ENCODE peak calls at places on chromosomes 2 and 18, in five cellular contexts. One of them, this sample, is unnamed.

GRCh38 chr2:238143239-238143951 is 4.9 kb downstream of the KLHL30 start:
- DNase-seq in stomach: no peak
- DNase-seq in H9: no peak
- DNase-seq in breast epithelium: no peak
- DNase-seq in Peyer's patch: no peak
- DNase-seq in this sample: peak; percentile 29

GRCh38 chr2:161004379-161004778 is 155.8 kb upstream of the TANK start:
- DNase-seq in stomach: no peak
- DNase-seq in H9: no peak
- DNase-seq in breast epithelium: no peak
- DNase-seq in Peyer's patch: no peak
- DNase-seq in this sample: no peak

GRCh38 chr2:96876036-96876810 is 6.3 kb upstream of the SEMA4C start:
- DNase-seq in stomach: no peak
- DNase-seq in H9: peak; percentile 53
- DNase-seq in breast epithelium: no peak
- DNase-seq in Peyer's patch: no peak
- DNase-seq in this sample: no peak

GRCh38 chr2:14756981-14757657 is 124.6 kb downstream of the LRATD1 start:
- DNase-seq in stomach: no peak
- DNase-seq in H9: no peak
- DNase-seq in breast epithelium: no peak
- DNase-seq in Peyer's patch: no peak
- DNase-seq in this sample: no peak

GRCh38 chr2:148022351-148022750 is 1.5 kb downstream of the MBD5 start:
- DNase-seq in stomach: no peak
- DNase-seq in H9: no peak
- DNase-seq in breast epithelium: no peak
- DNase-seq in Peyer's patch: no peak
- DNase-seq in this sample: no peak

GRCh38 chr18:43772907-43773306 is 495.6 kb upstream of the SYT4 start:
- DNase-seq in stomach: no peak
- DNase-seq in H9: no peak
- DNase-seq in breast epithelium: no peak
- DNase-seq in Peyer's patch: no peak
- DNase-seq in this sample: no peak

GRCh38 chr2:88600038-88600465 is 27.2 kb downstream of the EIF2AK3 start:
- DNase-seq in stomach: peak; percentile 35
- DNase-seq in H9: peak; percentile 51
- DNase-seq in breast epithelium: no peak
- DNase-seq in Peyer's patch: peak; percentile 21
- DNase-seq in this sample: peak; percentile 13

GRCh38 chr2:53569957-53570727 is 197.5 kb upstream of the CHAC2 start:
- DNase-seq in stomach: no peak
- DNase-seq in H9: no peak
- DNase-seq in breast epithelium: no peak
- DNase-seq in Peyer's patch: no peak
- DNase-seq in this sample: no peak

GRCh38 chr2:215598376-215598975 is 162.6 kb upstream of the FN1 start:
- DNase-seq in stomach: no peak
- DNase-seq in H9: no peak
- DNase-seq in breast epithelium: no peak
- DNase-seq in Peyer's patch: no peak
- DNase-seq in this sample: no peak

GRCh38 chr2:190505696-190506095 is 28.8 kb downstream of the NEMP2 start:
- DNase-seq in stomach: no peak
- DNase-seq in H9: no peak
- DNase-seq in breast epithelium: no peak
- DNase-seq in Peyer's patch: no peak
- DNase-seq in this sample: no peak

GRCh38 chr2:238260879-238261278 is 21.0 kb upstream of the HES6 start:
- DNase-seq in stomach: no peak
- DNase-seq in H9: no peak
- DNase-seq in breast epithelium: no peak
- DNase-seq in Peyer's patch: no peak
- DNase-seq in this sample: no peak

GRCh38 chr18:40179647-40180175 is 1775.3 kb upstream of the PIK3C3 start:
- DNase-seq in stomach: no peak
- DNase-seq in H9: no peak
- DNase-seq in breast epithelium: no peak
- DNase-seq in Peyer's patch: no peak
- DNase-seq in this sample: no peak

GRCh38 chr2:174336403-174337336 is 1.9 kb downstream of the SP9 start:
- DNase-seq in stomach: no peak
- DNase-seq in H9: peak; percentile 78
- DNase-seq in breast epithelium: no peak
- DNase-seq in Peyer's patch: no peak
- DNase-seq in this sample: no peak

GRCh38 chr2:222410534-222410933 is 13.8 kb upstream of the SGPP2 start:
- DNase-seq in stomach: no peak
- DNase-seq in H9: peak; percentile 79
- DNase-seq in breast epithelium: no peak
- DNase-seq in Peyer's patch: no peak
- DNase-seq in this sample: no peak

GRCh38 chr2:46689993-46690392 is 210.6 kb downstream of the TMEM247 start:
- DNase-seq in stomach: no peak
- DNase-seq in H9: no peak
- DNase-seq in breast epithelium: no peak
- DNase-seq in Peyer's patch: no peak
- DNase-seq in this sample: no peak

GRCh38 chr2:64017811-64018714 is 1.2 kb downstream of the VPS54 start:
- DNase-seq in stomach: no peak
- DNase-seq in H9: no peak
- DNase-seq in breast epithelium: no peak
- DNase-seq in Peyer's patch: no peak
- DNase-seq in this sample: no peak

GRCh38 chr2:30765876-30766470 is 41.3 kb downstream of the CAPN13 start:
- DNase-seq in stomach: peak; percentile 23
- DNase-seq in H9: no peak
- DNase-seq in breast epithelium: no peak
- DNase-seq in Peyer's patch: no peak
- DNase-seq in this sample: no peak

GRCh38 chr2:189466046-189466445 is 24.8 kb downstream of the WDR75 start:
- DNase-seq in stomach: no peak
- DNase-seq in H9: no peak
- DNase-seq in breast epithelium: no peak
- DNase-seq in Peyer's patch: no peak
- DNase-seq in this sample: no peak

GRCh38 chr2:16495812-16496211 is 169.8 kb downstream of the CYRIA start:
- DNase-seq in stomach: no peak
- DNase-seq in H9: no peak
- DNase-seq in breast epithelium: no peak
- DNase-seq in Peyer's patch: no peak
- DNase-seq in this sample: no peak

GRCh38 chr2:85584354-85584856 is at the start of gene VAMP5:
- DNase-seq in stomach: peak; percentile 53
- DNase-seq in H9: peak; percentile 37
- DNase-seq in breast epithelium: no peak
- DNase-seq in Peyer's patch: no peak
- DNase-seq in this sample: no peak

GRCh38 chr2:129929321-129930290 is 49.9 kb upstream of the RAB6C start:
- DNase-seq in stomach: no peak
- DNase-seq in H9: no peak
- DNase-seq in breast epithelium: no peak
- DNase-seq in Peyer's patch: no peak
- DNase-seq in this sample: no peak

GRCh38 chr2:167212054-167212648 is 323.9 kb downstream of the XIRP2 start:
- DNase-seq in stomach: peak; percentile 34
- DNase-seq in H9: no peak
- DNase-seq in breast epithelium: no peak
- DNase-seq in Peyer's patch: no peak
- DNase-seq in this sample: no peak

GRCh38 chr2:146981921-146982320 is 862.9 kb upstream of the ACVR2A start:
- DNase-seq in stomach: no peak
- DNase-seq in H9: no peak
- DNase-seq in breast epithelium: no peak
- DNase-seq in Peyer's patch: no peak
- DNase-seq in this sample: no peak

GRCh38 chr2:227862227-227862740 is 9.1 kb upstream of the DAW1 start:
- DNase-seq in stomach: peak; percentile 36
- DNase-seq in H9: no peak
- DNase-seq in breast epithelium: no peak
- DNase-seq in Peyer's patch: peak; percentile 25
- DNase-seq in this sample: no peak

GRCh38 chr18:46437019-46437418 is 220.0 kb downstream of the LOXHD1 start:
- DNase-seq in stomach: no peak
- DNase-seq in H9: no peak
- DNase-seq in breast epithelium: no peak
- DNase-seq in Peyer's patch: peak; percentile 3
- DNase-seq in this sample: no peak

GRCh38 chr2:219634951-219635751 is 7.7 kb downstream of the SLC4A3 start:
- DNase-seq in stomach: no peak
- DNase-seq in H9: peak; percentile 19
- DNase-seq in breast epithelium: no peak
- DNase-seq in Peyer's patch: no peak
- DNase-seq in this sample: no peak

GRCh38 chr18:46283895-46284295 is 179.7 kb downstream of the HAUS1 start:
- DNase-seq in stomach: no peak
- DNase-seq in H9: peak; percentile 81
- DNase-seq in breast epithelium: no peak
- DNase-seq in Peyer's patch: no peak
- DNase-seq in this sample: no peak

GRCh38 chr2:98514879-98515570 is 70.4 kb downstream of the INPP4A start:
- DNase-seq in stomach: no peak
- DNase-seq in H9: no peak
- DNase-seq in breast epithelium: no peak
- DNase-seq in Peyer's patch: no peak
- DNase-seq in this sample: no peak

GRCh38 chr2:186558512-186559276 is 31.2 kb upstream of the ITGAV start:
- DNase-seq in stomach: no peak
- DNase-seq in H9: no peak
- DNase-seq in breast epithelium: no peak
- DNase-seq in Peyer's patch: no peak
- DNase-seq in this sample: no peak

GRCh38 chr2:176637497-176638166 is 368.4 kb downstream of the MTX2 start:
- DNase-seq in stomach: no peak
- DNase-seq in H9: peak; percentile 48
- DNase-seq in breast epithelium: no peak
- DNase-seq in Peyer's patch: no peak
- DNase-seq in this sample: peak; percentile 64
- H3K27me3 ChIP-seq in stomach: peaks cover 90% of the 10 kb centered on the region
- H3K27me3 ChIP-seq in H9: peaks cover 9% of the 10 kb centered on the region
- H3K27me3 ChIP-seq in breast epithelium: peaks cover 40% of the 10 kb centered on the region
- H3K27me3 ChIP-seq in Peyer's patch: no peaks in the 10 kb centered on the region
- H3K27me3 ChIP-seq in this sample: no peaks in the 10 kb centered on the region

GRCh38 chr2:136205615-136206014 is 87.7 kb upstream of the CXCR4 start:
- DNase-seq in stomach: no peak
- DNase-seq in H9: no peak
- DNase-seq in breast epithelium: no peak
- DNase-seq in Peyer's patch: no peak
- DNase-seq in this sample: peak; percentile 18

GRCh38 chr2:136206613-136207012 is 88.7 kb upstream of the CXCR4 start:
- DNase-seq in stomach: no peak
- DNase-seq in H9: no peak
- DNase-seq in breast epithelium: no peak
- DNase-seq in Peyer's patch: peak; percentile 90
- DNase-seq in this sample: no peak

GRCh38 chr2:136207665-136208064 is 89.7 kb upstream of the CXCR4 start:
- DNase-seq in stomach: no peak
- DNase-seq in H9: no peak
- DNase-seq in breast epithelium: no peak
- DNase-seq in Peyer's patch: no peak
- DNase-seq in this sample: no peak

GRCh38 chr2:136208682-136209081 is 90.7 kb upstream of the CXCR4 start:
- DNase-seq in stomach: no peak
- DNase-seq in H9: no peak
- DNase-seq in breast epithelium: no peak
- DNase-seq in Peyer's patch: no peak
- DNase-seq in this sample: no peak

DNA sequence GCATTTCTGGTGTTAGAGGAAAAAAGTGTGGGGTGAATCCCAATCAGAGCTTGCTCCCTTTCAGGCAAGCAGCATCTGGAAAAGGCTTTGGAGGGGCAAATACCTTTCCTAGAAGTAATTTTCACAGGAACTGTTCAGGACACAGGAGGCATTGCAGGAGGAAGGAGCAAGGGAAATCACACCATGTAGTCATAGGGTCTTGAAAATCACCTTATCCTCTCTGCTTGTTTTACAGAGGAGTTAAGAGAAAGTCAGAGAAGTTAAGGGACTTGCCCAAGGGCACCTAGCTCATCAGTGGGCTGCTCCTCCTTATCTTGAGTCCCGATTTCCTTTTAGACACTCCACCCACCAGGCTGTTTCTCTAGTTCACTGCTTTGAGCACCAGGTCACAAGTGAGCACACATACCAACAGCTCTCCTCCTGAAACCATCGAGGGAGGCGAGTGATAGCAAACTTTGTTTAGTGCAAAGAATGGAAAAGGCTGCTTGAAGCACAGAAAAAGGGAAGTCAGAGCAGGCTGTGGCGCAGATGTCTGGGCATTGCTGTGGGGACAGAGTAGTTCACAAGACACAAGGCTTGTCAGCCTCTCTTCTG is 89.2 kb upstream of the CXCR4 start:
- DNase-seq in stomach: no peak
- DNase-seq in H9: no peak
- DNase-seq in breast epithelium: no peak
- DNase-seq in Peyer's patch: peak; percentile 78
- DNase-seq in this sample: no peak
- H3K27me3 ChIP-seq in stomach: no peaks in the 10 kb centered on the region
- H3K27me3 ChIP-seq in H9: no peaks in the 10 kb centered on the region
- H3K27me3 ChIP-seq in breast epithelium: no peaks in the 10 kb centered on the region
- H3K27me3 ChIP-seq in Peyer's patch: no peaks in the 10 kb centered on the region
- H3K27me3 ChIP-seq in this sample: no peaks in the 10 kb centered on the region

GRCh38 chr2:236236559-236237450 is 27.4 kb downstream of the ASB18 start:
- DNase-seq in stomach: no peak
- DNase-seq in H9: no peak
- DNase-seq in breast epithelium: no peak
- DNase-seq in Peyer's patch: no peak
- DNase-seq in this sample: no peak
- H3K27me3 ChIP-seq in stomach: peaks cover 81% of the 10 kb centered on the region
- H3K27me3 ChIP-seq in H9: peaks cover 20% of the 10 kb centered on the region
- H3K27me3 ChIP-seq in breast epithelium: peaks cover 36% of the 10 kb centered on the region
- H3K27me3 ChIP-seq in Peyer's patch: no peaks in the 10 kb centered on the region
- H3K27me3 ChIP-seq in this sample: peaks cover 5% of the 10 kb centered on the region

GRCh38 chr18:37575646-37576045 is 10.0 kb upstream of the CELF4 start:
- DNase-seq in stomach: no peak
- DNase-seq in H9: peak; percentile 31
- DNase-seq in breast epithelium: no peak
- DNase-seq in Peyer's patch: no peak
- DNase-seq in this sample: no peak
- H3K27me3 ChIP-seq in stomach: peaks cover 69% of the 10 kb centered on the region
- H3K27me3 ChIP-seq in H9: no peaks in the 10 kb centered on the region
- H3K27me3 ChIP-seq in breast epithelium: peaks cover 23% of the 10 kb centered on the region
- H3K27me3 ChIP-seq in Peyer's patch: no peaks in the 10 kb centered on the region
- H3K27me3 ChIP-seq in this sample: no peaks in the 10 kb centered on the region

GRCh38 chr2:181672255-181673008 is 7.9 kb downstream of the NEUROD1 start:
- DNase-seq in stomach: no peak
- DNase-seq in H9: no peak
- DNase-seq in breast epithelium: no peak
- DNase-seq in Peyer's patch: no peak
- DNase-seq in this sample: no peak
- H3K27me3 ChIP-seq in stomach: peaks cover 26% of the 10 kb centered on the region
- H3K27me3 ChIP-seq in H9: peaks cover 2% of the 10 kb centered on the region
- H3K27me3 ChIP-seq in breast epithelium: peaks cover 10% of the 10 kb centered on the region
- H3K27me3 ChIP-seq in Peyer's patch: no peaks in the 10 kb centered on the region
- H3K27me3 ChIP-seq in this sample: no peaks in the 10 kb centered on the region

This sample was measured in ascending aorta.